ENCODE peak calls at places on chromosome 4, in nine cellular contexts. One of them, this sample, is unnamed.

GRCh38 chr4:98517444-98518021 is 140.9 kb downstream of the TSPAN5 start:
- DNase-seq in fibroblast of mammary gland: peak; percentile 52
- DNase-seq in osteocyte: no peak
- DNase-seq in activated naive CD8-positive, alpha-beta T cell treated with anti-CD3 and anti-CD28 coated beads, Interleukin-2, amount 10 ng/mL, durations not matched to agents 7 days and 5 days: no peak
- DNase-seq in occipital lobe: no peak
- DNase-seq in cerebellum: no peak
- DNase-seq in stimulated activated CD4-positive, alpha-beta T cell treated with anti-CD3 and anti-CD28 coated beads, TNF-alpha, amount 100 ng/mL, for 48 hours: no peak
- DNase-seq in PC-9: no peak
- DNase-seq in left ventricle myocardium superior: no peak
- DNase-seq in this sample: no peak

GRCh38 chr4:7412586-7412975 is 22.1 kb downstream of the PSAPL1 start:
- DNase-seq in occipital lobe: no peak
- DNase-seq in PC-9: no peak
- DNase-seq in stimulated activated CD4-positive, alpha-beta T cell treated with anti-CD3 and anti-CD28 coated beads, TNF-alpha, amount 100 ng/mL, for 48 hours: no peak
- DNase-seq in left ventricle myocardium superior: no peak
- DNase-seq in osteocyte: peak; percentile 71
- DNase-seq in activated naive CD8-positive, alpha-beta T cell treated with anti-CD3 and anti-CD28 coated beads, Interleukin-2, amount 10 ng/mL, durations not matched to agents 7 days and 5 days: peak; percentile 7
- DNase-seq in cerebellum: no peak
- DNase-seq in fibroblast of mammary gland: no peak
- DNase-seq in this sample: peak; percentile 27

GRCh38 chr4:173801876-173802713 is 272.1 kb upstream of the HAND2 start:
- DNase-seq in PC-9: no peak
- DNase-seq in stimulated activated CD4-positive, alpha-beta T cell treated with anti-CD3 and anti-CD28 coated beads, TNF-alpha, amount 100 ng/mL, for 48 hours: no peak
- DNase-seq in left ventricle myocardium superior: no peak
- DNase-seq in activated naive CD8-positive, alpha-beta T cell treated with anti-CD3 and anti-CD28 coated beads, Interleukin-2, amount 10 ng/mL, durations not matched to agents 7 days and 5 days: no peak
- DNase-seq in occipital lobe: no peak
- DNase-seq in osteocyte: no peak
- DNase-seq in cerebellum: no peak
- DNase-seq in fibroblast of mammary gland: peak; percentile 52
- DNase-seq in this sample: no peak

GRCh38 chr4:111027526-111027925 is 404.6 kb upstream of the PITX2 start:
- DNase-seq in osteocyte: no peak
- DNase-seq in stimulated activated CD4-positive, alpha-beta T cell treated with anti-CD3 and anti-CD28 coated beads, TNF-alpha, amount 100 ng/mL, for 48 hours: no peak
- DNase-seq in fibroblast of mammary gland: peak; percentile 6
- DNase-seq in left ventricle myocardium superior: no peak
- DNase-seq in occipital lobe: no peak
- DNase-seq in activated naive CD8-positive, alpha-beta T cell treated with anti-CD3 and anti-CD28 coated beads, Interleukin-2, amount 10 ng/mL, durations not matched to agents 7 days and 5 days: no peak
- DNase-seq in cerebellum: no peak
- DNase-seq in PC-9: no peak
- DNase-seq in this sample: no peak

GRCh38 chr4:133565379-133565778 is 416.3 kb downstream of the PCDH10 start:
- DNase-seq in cerebellum: no peak
- DNase-seq in occipital lobe: no peak
- DNase-seq in activated naive CD8-positive, alpha-beta T cell treated with anti-CD3 and anti-CD28 coated beads, Interleukin-2, amount 10 ng/mL, durations not matched to agents 7 days and 5 days: no peak
- DNase-seq in fibroblast of mammary gland: peak; percentile 2
- DNase-seq in left ventricle myocardium superior: no peak
- DNase-seq in osteocyte: no peak
- DNase-seq in stimulated activated CD4-positive, alpha-beta T cell treated with anti-CD3 and anti-CD28 coated beads, TNF-alpha, amount 100 ng/mL, for 48 hours: no peak
- DNase-seq in PC-9: no peak
- DNase-seq in this sample: no peak

GRCh38 chr4:14726441-14727405 is 275.6 kb upstream of the CPEB2 start:
- DNase-seq in activated naive CD8-positive, alpha-beta T cell treated with anti-CD3 and anti-CD28 coated beads, Interleukin-2, amount 10 ng/mL, durations not matched to agents 7 days and 5 days: no peak
- DNase-seq in left ventricle myocardium superior: no peak
- DNase-seq in PC-9: peak; percentile 89
- DNase-seq in cerebellum: no peak
- DNase-seq in fibroblast of mammary gland: peak; percentile 65
- DNase-seq in osteocyte: no peak
- DNase-seq in occipital lobe: no peak
- DNase-seq in stimulated activated CD4-positive, alpha-beta T cell treated with anti-CD3 and anti-CD28 coated beads, TNF-alpha, amount 100 ng/mL, for 48 hours: no peak
- DNase-seq in this sample: no peak

GRCh38 chr4:70721747-70722146 is at the start of gene RUFY3:
- DNase-seq in left ventricle myocardium superior: no peak
- DNase-seq in activated naive CD8-positive, alpha-beta T cell treated with anti-CD3 and anti-CD28 coated beads, Interleukin-2, amount 10 ng/mL, durations not matched to agents 7 days and 5 days: no peak
- DNase-seq in cerebellum: peak; percentile 91
- DNase-seq in osteocyte: no peak
- DNase-seq in stimulated activated CD4-positive, alpha-beta T cell treated with anti-CD3 and anti-CD28 coated beads, TNF-alpha, amount 100 ng/mL, for 48 hours: no peak
- DNase-seq in PC-9: no peak
- DNase-seq in occipital lobe: peak; percentile 83
- DNase-seq in fibroblast of mammary gland: peak; percentile 98
- DNase-seq in this sample: peak; percentile 85

GRCh38 chr4:6331468-6331867 is 61.8 kb downstream of the WFS1 start:
- DNase-seq in PC-9: no peak
- DNase-seq in left ventricle myocardium superior: no peak
- DNase-seq in fibroblast of mammary gland: no peak
- DNase-seq in stimulated activated CD4-positive, alpha-beta T cell treated with anti-CD3 and anti-CD28 coated beads, TNF-alpha, amount 100 ng/mL, for 48 hours: no peak
- DNase-seq in occipital lobe: no peak
- DNase-seq in osteocyte: no peak
- DNase-seq in cerebellum: no peak
- DNase-seq in activated naive CD8-positive, alpha-beta T cell treated with anti-CD3 and anti-CD28 coated beads, Interleukin-2, amount 10 ng/mL, durations not matched to agents 7 days and 5 days: no peak
- DNase-seq in this sample: no peak

GRCh38 chr4:71907782-71908181 is 123.9 kb upstream of the GC start:
- DNase-seq in fibroblast of mammary gland: no peak
- DNase-seq in occipital lobe: no peak
- DNase-seq in osteocyte: no peak
- DNase-seq in stimulated activated CD4-positive, alpha-beta T cell treated with anti-CD3 and anti-CD28 coated beads, TNF-alpha, amount 100 ng/mL, for 48 hours: no peak
- DNase-seq in activated naive CD8-positive, alpha-beta T cell treated with anti-CD3 and anti-CD28 coated beads, Interleukin-2, amount 10 ng/mL, durations not matched to agents 7 days and 5 days: no peak
- DNase-seq in PC-9: no peak
- DNase-seq in left ventricle myocardium superior: no peak
- DNase-seq in cerebellum: no peak
- DNase-seq in this sample: no peak

GRCh38 chr4:10983274-10983673 is 298.7 kb upstream of the CLNK start:
- DNase-seq in activated naive CD8-positive, alpha-beta T cell treated with anti-CD3 and anti-CD28 coated beads, Interleukin-2, amount 10 ng/mL, durations not matched to agents 7 days and 5 days: no peak
- DNase-seq in cerebellum: no peak
- DNase-seq in left ventricle myocardium superior: no peak
- DNase-seq in PC-9: no peak
- DNase-seq in occipital lobe: no peak
- DNase-seq in stimulated activated CD4-positive, alpha-beta T cell treated with anti-CD3 and anti-CD28 coated beads, TNF-alpha, amount 100 ng/mL, for 48 hours: no peak
- DNase-seq in fibroblast of mammary gland: no peak
- DNase-seq in osteocyte: no peak
- DNase-seq in this sample: no peak

GRCh38 chr4:184849184-184849583 is 23.4 kb upstream of the ACSL1 start:
- DNase-seq in cerebellum: no peak
- DNase-seq in occipital lobe: no peak
- DNase-seq in osteocyte: no peak
- DNase-seq in left ventricle myocardium superior: no peak
- DNase-seq in PC-9: no peak
- DNase-seq in stimulated activated CD4-positive, alpha-beta T cell treated with anti-CD3 and anti-CD28 coated beads, TNF-alpha, amount 100 ng/mL, for 48 hours: no peak
- DNase-seq in activated naive CD8-positive, alpha-beta T cell treated with anti-CD3 and anti-CD28 coated beads, Interleukin-2, amount 10 ng/mL, durations not matched to agents 7 days and 5 days: no peak
- DNase-seq in fibroblast of mammary gland: peak; percentile 16
- DNase-seq in this sample: no peak

GRCh38 chr4:186472948-186473347 is 82.4 kb downstream of the MTNR1A start:
- DNase-seq in PC-9: no peak
- DNase-seq in fibroblast of mammary gland: peak; percentile 57
- DNase-seq in stimulated activated CD4-positive, alpha-beta T cell treated with anti-CD3 and anti-CD28 coated beads, TNF-alpha, amount 100 ng/mL, for 48 hours: no peak
- DNase-seq in cerebellum: peak; percentile 58
- DNase-seq in left ventricle myocardium superior: no peak
- DNase-seq in occipital lobe: no peak
- DNase-seq in osteocyte: no peak
- DNase-seq in activated naive CD8-positive, alpha-beta T cell treated with anti-CD3 and anti-CD28 coated beads, Interleukin-2, amount 10 ng/mL, durations not matched to agents 7 days and 5 days: no peak
- DNase-seq in this sample: no peak

GRCh38 chr4:73631565-73632226 is 11.5 kb upstream of the RASSF6 start:
- DNase-seq in osteocyte: no peak
- DNase-seq in stimulated activated CD4-positive, alpha-beta T cell treated with anti-CD3 and anti-CD28 coated beads, TNF-alpha, amount 100 ng/mL, for 48 hours: no peak
- DNase-seq in left ventricle myocardium superior: no peak
- DNase-seq in fibroblast of mammary gland: no peak
- DNase-seq in occipital lobe: no peak
- DNase-seq in PC-9: no peak
- DNase-seq in cerebellum: no peak
- DNase-seq in activated naive CD8-positive, alpha-beta T cell treated with anti-CD3 and anti-CD28 coated beads, Interleukin-2, amount 10 ng/mL, durations not matched to agents 7 days and 5 days: no peak
- DNase-seq in this sample: no peak

GRCh38 chr4:32884198-32884597 is 2164.0 kb downstream of the PCDH7 start:
- DNase-seq in occipital lobe: no peak
- DNase-seq in osteocyte: no peak
- DNase-seq in left ventricle myocardium superior: no peak
- DNase-seq in PC-9: no peak
- DNase-seq in cerebellum: no peak
- DNase-seq in stimulated activated CD4-positive, alpha-beta T cell treated with anti-CD3 and anti-CD28 coated beads, TNF-alpha, amount 100 ng/mL, for 48 hours: no peak
- DNase-seq in activated naive CD8-positive, alpha-beta T cell treated with anti-CD3 and anti-CD28 coated beads, Interleukin-2, amount 10 ng/mL, durations not matched to agents 7 days and 5 days: no peak
- DNase-seq in fibroblast of mammary gland: peak; percentile 30
- DNase-seq in this sample: no peak

GRCh38 chr4:104743141-104743748 is 248.6 kb upstream of the CXXC4 start:
- DNase-seq in stimulated activated CD4-positive, alpha-beta T cell treated with anti-CD3 and anti-CD28 coated beads, TNF-alpha, amount 100 ng/mL, for 48 hours: no peak
- DNase-seq in left ventricle myocardium superior: no peak
- DNase-seq in cerebellum: no peak
- DNase-seq in activated naive CD8-positive, alpha-beta T cell treated with anti-CD3 and anti-CD28 coated beads, Interleukin-2, amount 10 ng/mL, durations not matched to agents 7 days and 5 days: no peak
- DNase-seq in occipital lobe: no peak
- DNase-seq in fibroblast of mammary gland: no peak
- DNase-seq in PC-9: no peak
- DNase-seq in osteocyte: no peak
- DNase-seq in this sample: no peak

GRCh38 chr4:140718240-140718639 is 37.9 kb downstream of the TBC1D9 start:
- DNase-seq in activated naive CD8-positive, alpha-beta T cell treated with anti-CD3 and anti-CD28 coated beads, Interleukin-2, amount 10 ng/mL, durations not matched to agents 7 days and 5 days: no peak
- DNase-seq in osteocyte: no peak
- DNase-seq in left ventricle myocardium superior: no peak
- DNase-seq in stimulated activated CD4-positive, alpha-beta T cell treated with anti-CD3 and anti-CD28 coated beads, TNF-alpha, amount 100 ng/mL, for 48 hours: no peak
- DNase-seq in cerebellum: no peak
- DNase-seq in fibroblast of mammary gland: peak; percentile 75
- DNase-seq in PC-9: peak; percentile 44
- DNase-seq in occipital lobe: no peak
- DNase-seq in this sample: no peak